ENCODE peak calls at places on chromosomes 4 and X, in four cellular contexts. X, D, Z and C are unnamed samples.

GRCh38 chrX:82677281-82677680 is 830.8 kb upstream of the POU3F4 start:
- DNase-seq in X (no peak), D (no peak), Z (no peak), C (no peak)

GRCh38 chrX:151970661-151971060 is 3.8 kb downstream of the GABRE start:
- DNase-seq in X (no peak), D (no peak), Z (peak; percentile 90), C (peak; percentile 80)

GRCh38 chr4:105509714-105510113 is 35.9 kb upstream of the PPA2 start:
- DNase-seq in X (no peak), D (no peak), Z (no peak), C (no peak)

GRCh38 chr4:2265113-2266110 is 3.5 kb upstream of the MXD4 start:
- DNase-seq in X (no peak), D (no peak), Z (no peak), C (no peak)

GRCh38 chr4:184409911-184410692 is 64.2 kb downstream of the IRF2 start:
- DNase-seq in X (no peak), D (no peak), Z (no peak), C (no peak)

GRCh38 chr4:34422472-34422871 is 1821.8 kb downstream of the ARAP2 start:
- DNase-seq in X (no peak), D (no peak), Z (no peak), C (peak; percentile 10)

GRCh38 chr4:89249716-89250361 is 57.8 kb downstream of the GPRIN3 start:
- DNase-seq in X (no peak), D (no peak), Z (no peak), C (no peak)

GRCh38 chr4:74942918-74943253 is 10.0 kb downstream of the PARM1 start:
- DNase-seq in X (no peak), D (no peak), Z (no peak), C (no peak)

GRCh38 chrX:139890991-139891700 is 41.7 kb downstream of the ATP11C start:
- DNase-seq in X (no peak), D (peak; percentile 10), Z (no peak), C (no peak)

GRCh38 chr4:171007618-171008390 is 805.4 kb upstream of the GALNTL6 start:
- DNase-seq in X (no peak), D (no peak), Z (no peak), C (no peak)

GRCh38 chr4:48194986-48195773 is 61.1 kb upstream of the TXK start:
- DNase-seq in X (no peak), D (no peak), Z (no peak), C (no peak)
- TF ChIP-seq BHLHE40 in X (peak; percentile 13), D (no peak), Z (no peak), C (no peak)

GRCh38 chr4:38669233-38669632 is 5.2 kb downstream of the KLF3 start:
- DNase-seq in X (no peak), D (no peak), Z (no peak), C (no peak)
- TF ChIP-seq MYC in X (no peak), D (no peak), Z (no peak), C (no peak)

GRCh38 chr4:174848596-174848995 is 19.5 kb upstream of the GLRA3 start:
- DNase-seq in X (no peak), D (no peak), Z (no peak), C (no peak)
- TF ChIP-seq BHLHE40 in X (no peak), D (no peak), Z (no peak), C (no peak)

GRCh38 chr4:10204401-10205058 is 87.9 kb upstream of the WDR1 start:
- DNase-seq in X (no peak), D (no peak), Z (no peak), C (no peak)
- TF ChIP-seq MYC in X (no peak), D (no peak), Z (no peak), C (no peak)

GRCh38 chrX:39854772-39855747 is 242.7 kb downstream of the BCOR start:
- DNase-seq in X (peak; percentile 82), D (no peak), Z (no peak), C (no peak)
- TF ChIP-seq BHLHE40 in X (peak; percentile 53), D (no peak), Z (no peak), C (no peak)

GRCh38 chr4:20422398-20422797 is 170.7 kb downstream of the SLIT2 start:
- DNase-seq in X (no peak), D (peak; percentile 42), Z (peak; percentile 25), C (peak; percentile 51)
- TF ChIP-seq MYC in X (no peak), D (no peak), Z (no peak), C (no peak)

GRCh38 chr4:141849778-141850177 is 213.4 kb downstream of the IL15 start:
- DNase-seq in X (no peak), D (no peak), Z (no peak), C (no peak)
- TF ChIP-seq BHLHE40 in X (no peak), D (no peak), Z (no peak), C (no peak)

GRCh38 chr4:21192367-21192766 is 492.1 kb downstream of the PACRGL start:
- DNase-seq in X (no peak), D (no peak), Z (no peak), C (no peak)

GRCh38 chr4:21195682-21196081 is 495.4 kb downstream of the PACRGL start:
- DNase-seq in X (no peak), D (no peak), Z (no peak), C (no peak)

GRCh38 chr4:21191304-21191703 is 491.0 kb downstream of the PACRGL start:
- DNase-seq in X (no peak), D (no peak), Z (no peak), C (no peak)
- TF ChIP-seq MYC in X (no peak), D (no peak), Z (no peak), C (no peak)

GRCh38 chr4:3711183-3712111 is 54.7 kb upstream of the ADRA2C start:
- DNase-seq in X (no peak), D (no peak), Z (no peak), C (no peak)
- TF ChIP-seq BHLHE40 in X (no peak), D (no peak), Z (no peak), C (no peak)

DNA sequence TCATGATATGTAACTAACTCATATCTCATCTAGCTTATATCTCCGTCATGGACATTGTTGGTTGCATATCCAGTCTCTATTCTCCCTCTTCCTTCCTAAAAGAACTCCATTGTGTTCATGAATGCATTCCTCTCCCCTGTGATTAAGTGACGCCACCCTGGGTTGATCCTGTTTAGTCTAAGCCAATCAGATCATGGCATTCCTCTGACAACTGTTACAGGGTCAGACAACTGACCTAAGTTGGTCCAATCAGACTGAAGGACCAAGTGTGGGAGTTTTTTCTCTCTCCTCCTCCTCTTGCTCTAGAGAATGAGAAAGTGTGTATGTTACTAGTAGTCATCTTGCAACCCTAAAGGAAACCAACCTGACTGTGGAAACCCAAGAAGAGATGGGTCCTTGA is 3.6 kb downstream of the APOO start:
- DNase-seq in X (no peak), D (peak; percentile 25), Z (no peak), C (no peak)
- TF ChIP-seq MYC in X (no peak), D (no peak), Z (no peak), C (no peak)